ENCODE peak calls at places on chromosomes 1 and 21, in nine cellular contexts. U, D, F, W, X, T, Z, M and C are unnamed samples.
A peak's percentile ranks its signal among the peaks of the same experiment; 100 is the strongest.

GRCh38 chr1:145785481-145785880 is 38.4 kb downstream of the RNF115 start:
- DNase-seq in U (no peak), D (no peak), F (no peak), W (no peak), X (no peak), T (no peak), Z (no peak), M (no peak), C (no peak)

GRCh38 chr1:111704776-111705175 is 34.4 kb downstream of the INKA2 start:
- DNase-seq in U (peak; percentile 26), D (no peak), F (no peak), W (no peak), X (no peak), T (no peak), Z (no peak), M (no peak), C (no peak)

GRCh38 chr1:81432654-81433109 is 368.1 kb upstream of the ADGRL2 start:
- DNase-seq in U (no peak), D (no peak), F (no peak), W (no peak), X (no peak), T (no peak), Z (no peak), M (no peak), C (no peak)

GRCh38 chr1:23385119-23385621 is 15.5 kb upstream of the ZNF436 start:
- DNase-seq in U (no peak), D (no peak), F (no peak), W (no peak), X (no peak), T (no peak), Z (peak; percentile 51), M (no peak), C (no peak)

GRCh38 chr21:42317826-42318746 is 2.9 kb upstream of the TFF3 start:
- DNase-seq in U (no peak), D (no peak), F (no peak), W (no peak), X (no peak), T (no peak), Z (no peak), M (no peak), C (no peak)

GRCh38 chr1:197783510-197783948 is 8.2 kb upstream of the DENND1B start:
- DNase-seq in U (no peak), D (no peak), F (no peak), W (no peak), X (peak; percentile 40), T (no peak), Z (no peak), M (no peak), C (no peak)

GRCh38 chr1:162217674-162218073 is 148.2 kb downstream of the NOS1AP start:
- DNase-seq in U (no peak), D (no peak), F (no peak), W (no peak), X (no peak), T (no peak), Z (no peak), M (no peak), C (no peak)

GRCh38 chr1:12345350-12346217 is 115.8 kb downstream of the VPS13D start:
- DNase-seq in U (no peak), D (no peak), F (no peak), W (no peak), X (no peak), T (peak; percentile 22), Z (no peak), M (no peak), C (no peak)

GRCh38 chr1:14881775-14882672 is 271.5 kb upstream of the TMEM51 start:
- DNase-seq in U (no peak), D (no peak), F (no peak), W (no peak), X (no peak), T (no peak), Z (peak; percentile 25), M (no peak), C (no peak)

DNA sequence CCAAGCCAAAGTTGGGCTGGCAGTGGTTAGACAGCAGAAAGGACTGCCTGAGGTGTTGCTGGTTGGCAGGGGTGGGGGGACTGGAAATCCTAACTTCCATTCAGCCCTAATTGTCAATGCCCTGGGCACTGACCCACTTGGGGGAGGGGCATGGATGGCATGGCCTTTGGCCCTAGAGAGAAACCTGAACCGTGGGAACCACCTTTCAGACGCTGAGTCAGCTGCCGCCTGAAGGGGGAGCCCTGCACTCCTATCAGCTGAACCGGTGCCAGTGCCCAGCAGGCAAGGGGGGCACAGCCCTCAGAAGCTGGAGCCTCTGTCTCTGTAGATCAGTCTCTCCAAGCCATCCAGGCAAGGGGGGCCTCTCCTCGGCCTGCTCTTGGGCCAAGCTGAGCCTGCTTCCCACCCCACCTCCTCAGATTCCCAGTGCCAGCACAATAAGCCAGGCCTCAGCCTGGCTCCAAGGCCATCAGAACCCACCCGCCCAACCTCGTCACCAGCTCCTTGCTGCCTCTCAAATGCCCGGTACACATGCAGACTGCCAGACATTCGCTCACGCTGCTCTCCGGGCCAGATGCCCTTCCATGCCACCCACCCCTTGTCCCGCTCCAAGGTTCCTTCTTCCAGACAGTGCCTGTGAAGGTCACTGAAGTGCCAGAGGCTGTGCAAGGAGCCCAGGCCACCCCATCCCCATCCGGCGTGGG is 11.6 kb downstream of the TINAGL1 start:
- DNase-seq in U (no peak), D (peak; percentile 38), F (peak; percentile 78), W (peak; percentile 69), X (peak; percentile 30), T (peak; percentile 26), Z (peak; percentile 43), M (no peak), C (no peak)
- H3K4me3 ChIP-seq in U (no peak overlapping the region), D (no peak overlapping the region), F (peak overlapping the region; percentile 53), W (peak overlapping the region; percentile 55), X (no peak overlapping the region), T (no peak overlapping the region), Z (no peak overlapping the region), M (no peak overlapping the region), C (no peak overlapping the region)

GRCh38 chr1:207866471-207867135 is 44.3 kb downstream of the CD34 start:
- DNase-seq in U (no peak), D (no peak), F (peak; percentile 59), W (peak; percentile 89), X (peak; percentile 66), T (peak; percentile 38), Z (peak; percentile 59), M (no peak), C (no peak)
- H3K4me3 ChIP-seq in U (no peak overlapping the region), D (peak overlapping the region; percentile 82), F (peak overlapping the region; percentile 88), W (peak overlapping the region; percentile 97), X (no peak overlapping the region), T (peak overlapping the region; percentile 66), Z (no peak overlapping the region), M (no peak overlapping the region), C (no peak overlapping the region)

GRCh38 chr1:228465571-228466146 is 21.5 kb upstream of the RNF187 start:
- DNase-seq in U (no peak), D (no peak), F (no peak), W (no peak), X (no peak), T (no peak), Z (no peak), M (no peak), C (no peak)
- H3K4me3 ChIP-seq in U (no peak overlapping the region), D (no peak overlapping the region), F (no peak overlapping the region), W (no peak overlapping the region), X (no peak overlapping the region), T (no peak overlapping the region), Z (no peak overlapping the region), M (no peak overlapping the region), C (no peak overlapping the region)

GRCh38 chr1:99537886-99538617 is 107.9 kb upstream of the PALMD start:
- DNase-seq in U (no peak), D (no peak), F (no peak), W (no peak), X (no peak), T (no peak), Z (no peak), M (no peak), C (no peak)

GRCh38 chr1:99538618-99538956 is 107.3 kb upstream of the PALMD start:
- DNase-seq in U (no peak), D (no peak), F (no peak), W (no peak), X (no peak), T (no peak), Z (no peak), M (no peak), C (no peak)

GRCh38 chr1:99533909-99534907 is 111.7 kb upstream of the PALMD start:
- DNase-seq in U (no peak), D (no peak), F (no peak), W (no peak), X (no peak), T (no peak), Z (no peak), M (no peak), C (no peak)

GRCh38 chr1:99539131-99539530 is 106.8 kb upstream of the PALMD start:
- DNase-seq in U (no peak), D (no peak), F (no peak), W (no peak), X (no peak), T (no peak), Z (no peak), M (no peak), C (no peak)

GRCh38 chr1:99535470-99536164 is 110.3 kb upstream of the PALMD start:
- DNase-seq in U (no peak), D (no peak), F (no peak), W (no peak), X (peak; percentile 21), T (no peak), Z (no peak), M (no peak), C (no peak)
- H3K4me3 ChIP-seq in U (no peak overlapping the region), D (no peak overlapping the region), F (no peak overlapping the region), W (no peak overlapping the region), X (no peak overlapping the region), T (no peak overlapping the region), Z (no peak overlapping the region), M (no peak overlapping the region), C (no peak overlapping the region)

GRCh38 chr1:26959722-26960624 is at the start of gene KDF1:
- DNase-seq in U (peak; percentile 61), D (no peak), F (peak; percentile 92), W (no peak), X (no peak), T (peak; percentile 69), Z (no peak), M (no peak), C (no peak)
- H3K4me3 ChIP-seq in U (peak within 1 kb of the TSS; percentile 96), D (peak within 1 kb of the TSS; percentile 58), F (peak within 1 kb of the TSS; percentile 64), W (peak within 1 kb of the TSS; percentile 26), X (peak within 1 kb of the TSS; percentile 36), T (peak within 1 kb of the TSS; percentile 77), Z (peak within 1 kb of the TSS; percentile 60), M (peak within 1 kb of the TSS; percentile 52), C (peak within 1 kb of the TSS; percentile 34)

DNA sequence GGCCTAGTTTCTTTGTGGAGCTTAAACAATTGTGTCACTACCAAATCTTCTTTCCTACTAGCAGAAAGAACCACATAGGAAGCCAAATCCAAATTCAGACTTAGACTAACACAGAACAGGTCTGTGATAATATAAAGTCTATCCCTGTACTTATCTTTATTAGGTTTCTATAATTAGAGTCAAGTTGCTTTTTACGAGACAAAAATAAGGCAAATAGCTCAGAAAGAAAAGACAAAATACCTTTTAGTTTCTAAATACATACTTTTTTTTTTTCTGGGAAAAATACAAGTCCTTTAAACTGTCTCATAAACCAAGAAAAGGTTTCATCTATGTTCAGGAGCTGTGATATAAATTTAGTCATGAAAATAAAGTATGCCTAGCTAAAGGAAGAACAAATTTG is 78.9 kb upstream of the LBR start:
- DNase-seq in U (no peak), D (no peak), F (no peak), W (no peak), X (no peak), T (no peak), Z (no peak), M (no peak), C (no peak)
- H3K4me3 ChIP-seq in U (no peak overlapping the region), D (no peak overlapping the region), F (no peak overlapping the region), W (no peak overlapping the region), X (no peak overlapping the region), T (no peak overlapping the region), Z (no peak overlapping the region), M (no peak overlapping the region), C (no peak overlapping the region)